ENCODE peak calls at places on chromosomes 2 and 18, in four cellular contexts. Q is GM12878, F is K562, L is HepG2. K is an unnamed sample.
A peak's percentile ranks its signal among the peaks of the same experiment; 100 is the strongest.

GRCh38 chr2:203340791-203341487 is 12.7 kb downstream of the ABI2 start:
- DNase-seq in Q (no peak), F (no peak), L (no peak), K (peak; percentile 91)

GRCh38 chr2:217672472-217672871 is 330.3 kb downstream of the TNS1 start:
- DNase-seq in Q (no peak), F (no peak), L (no peak), K (no peak)

GRCh38 chr2:202084265-202084664 is 11.2 kb downstream of the KIAA2012 start:
- DNase-seq in Q (no peak), F (no peak), L (no peak), K (peak; percentile 27)

GRCh38 chr18:55324166-55324565 is 263.8 kb downstream of the TCF4 start:
- DNase-seq in Q (no peak), F (no peak), L (no peak), K (no peak)

GRCh38 chr2:4020649-4021048 is 317.3 kb downstream of the DCDC2C start:
- DNase-seq in Q (no peak), F (no peak), L (no peak), K (no peak)

GRCh38 chr2:112885503-112885897 is 25.5 kb upstream of the IL37 start:
- DNase-seq in Q (no peak), F (no peak), L (no peak), K (no peak)

GRCh38 chr18:46767217-46767616 is 10.4 kb upstream of the ST8SIA5 start:
- DNase-seq in Q (no peak), F (peak; percentile 27), L (no peak), K (no peak)

GRCh38 chr2:216492951-216493685 is 5.5 kb upstream of the RPL37A start:
- DNase-seq in Q (no peak), F (no peak), L (no peak), K (no peak)

GRCh38 chr2:28071221-28071620 is 180.7 kb downstream of the BABAM2 start:
- DNase-seq in Q (no peak), F (no peak), L (no peak), K (no peak)

GRCh38 chr2:8583400-8584173 is 98.3 kb upstream of the ID2 start:
- DNase-seq in Q (peak; percentile 80), F (peak; percentile 99), L (peak; percentile 79), K (peak; percentile 96)

GRCh38 chr18:12254820-12255511 is 805 bp downstream of the CIDEA start:
- DNase-seq in Q (no peak), F (no peak), L (no peak), K (peak; percentile 47)

GRCh38 chr2:195026261-195026660 is 630.8 kb upstream of the SLC39A10 start:
- DNase-seq in Q (no peak), F (no peak), L (no peak), K (no peak)

GRCh38 chr2:137000790-137001189 is 235.4 kb downstream of the THSD7B start:
- DNase-seq in Q (no peak), F (no peak), L (no peak), K (no peak)

DNA sequence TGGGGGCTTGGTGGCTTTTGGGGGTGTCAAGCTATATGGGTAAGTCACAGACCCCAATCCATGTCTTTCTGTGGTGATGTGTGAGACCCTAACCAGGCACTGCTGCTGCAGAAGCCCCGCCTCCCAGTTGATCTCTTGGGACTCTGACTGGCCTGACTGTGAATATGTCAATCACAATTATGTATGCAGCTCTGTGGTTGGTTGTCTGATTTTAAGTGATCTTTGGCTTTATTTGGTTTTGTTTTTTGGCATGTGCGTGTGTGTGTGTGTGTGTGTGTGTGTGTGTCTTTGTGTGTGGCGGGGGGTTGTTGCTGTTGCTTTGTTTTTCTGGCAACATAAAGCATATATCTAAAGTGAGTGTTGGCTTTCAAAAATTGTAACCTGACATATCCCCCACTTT is 78.5 kb upstream of the GLS start:
- DNase-seq in Q (no peak), F (no peak), L (no peak), K (peak; percentile 63)
- H2AFZ ChIP-seq in Q (no peak overlapping the region), F (no peak overlapping the region), L (no peak overlapping the region), K (peak overlapping the region; percentile 34)

GRCh38 chr2:66443183-66443976 is 8.5 kb downstream of the MEIS1 start:
- DNase-seq in Q (no peak), F (no peak), L (no peak), K (peak; percentile 40)

GRCh38 chr2:66440692-66441091 is 5.8 kb downstream of the MEIS1 start:
- DNase-seq in Q (no peak), F (no peak), L (no peak), K (peak; percentile 48)

GRCh38 chr2:66440011-66440542 is 5.2 kb downstream of the MEIS1 start:
- DNase-seq in Q (no peak), F (no peak), L (no peak), K (peak; percentile 30)

GRCh38 chr2:66439291-66440010 is 4.5 kb downstream of the MEIS1 start:
- DNase-seq in Q (no peak), F (no peak), L (no peak), K (peak; percentile 73)

GRCh38 chr2:66441651-66442365 is 6.9 kb downstream of the MEIS1 start:
- DNase-seq in Q (no peak), F (no peak), L (no peak), K (peak; percentile 37)
- H3K4me3 ChIP-seq in Q (no peak overlapping the region), F (no peak overlapping the region), L (no peak overlapping the region), K (no peak overlapping the region)

GRCh38 chr2:124867247-124867646 is 842.2 kb downstream of the CNTNAP5 start:
- DNase-seq in Q (no peak), F (no peak), L (no peak), K (no peak)
- TF ChIP-seq JUNB in Q (no peak), F (no peak), L (no peak), K (no peak)

GRCh38 chr2:10132596-10132995 is 10.1 kb downstream of the RRM2 start:
- DNase-seq in Q (no peak), F (peak; percentile 9), L (no peak), K (no peak)

GRCh38 chr2:10132043-10132575 is 9.6 kb downstream of the RRM2 start:
- DNase-seq in Q (no peak), F (peak; percentile 12), L (no peak), K (no peak)

GRCh38 chr2:10136187-10136934 is 13.8 kb downstream of the RRM2 start:
- DNase-seq in Q (no peak), F (no peak), L (peak; percentile 58), K (no peak)

GRCh38 chr2:10135296-10136089 is 13.0 kb downstream of the RRM2 start:
- DNase-seq in Q (no peak), F (peak; percentile 53), L (no peak), K (no peak)

DNA sequence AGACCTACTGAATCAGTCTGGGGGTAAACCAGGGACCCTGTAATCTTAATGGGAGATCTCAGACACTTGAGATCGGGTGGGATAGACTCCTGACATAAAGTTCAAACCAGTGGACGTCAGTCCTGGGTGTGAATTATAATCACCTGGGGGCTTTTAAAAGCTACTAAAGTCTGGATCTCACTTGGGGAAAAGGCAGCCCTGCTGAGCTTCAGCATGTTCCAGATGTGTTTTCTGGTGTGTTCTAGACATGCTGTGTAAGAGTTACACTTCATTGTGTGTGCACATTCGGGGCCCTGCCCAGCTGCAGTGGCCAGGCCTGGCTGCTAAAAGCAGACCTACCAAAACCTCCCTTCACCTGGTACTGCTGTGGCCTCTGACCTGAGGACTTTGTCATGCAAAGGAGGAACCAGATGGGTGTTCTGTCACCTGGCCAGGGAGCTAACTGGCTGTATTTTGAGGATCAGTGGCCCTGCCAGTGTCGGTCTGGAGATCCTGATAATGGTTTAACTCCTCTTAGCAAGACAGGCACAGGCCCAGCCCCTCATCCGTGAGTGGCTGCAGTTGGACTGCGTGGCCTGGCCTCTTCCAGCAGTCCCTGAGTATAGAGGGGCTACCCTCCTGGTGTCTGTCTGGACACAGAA is 10.6 kb downstream of the RRM2 start:
- DNase-seq in Q (no peak), F (peak; percentile 12), L (no peak), K (peak; percentile 60)
- H2AFZ ChIP-seq in Q (no peak overlapping the region), F (no peak overlapping the region), L (no peak overlapping the region), K (no peak overlapping the region)

K was measured in GM23338.